ENCODE peak calls at places on chromosomes 3 and 15, in four cellular contexts. One of them, this sample, is unnamed.

GRCh38 chr3:60708191-60708975 is 542.9 kb downstream of the FHIT start:
- DNase-seq in stomach: no peak
- DNase-seq in choroid plexus epithelial cell: peak; percentile 83
- DNase-seq in colonic mucosa: no peak
- DNase-seq in this sample: peak; percentile 41

GRCh38 chr15:55224892-55225291 is 28.2 kb upstream of the RSL24D1 start:
- DNase-seq in choroid plexus epithelial cell: peak; percentile 39
- DNase-seq in colonic mucosa: no peak
- DNase-seq in stomach: no peak
- DNase-seq in this sample: peak; percentile 26

GRCh38 chr3:4416961-4417360 is 50.1 kb downstream of the SUMF1 start:
- DNase-seq in stomach: no peak
- DNase-seq in colonic mucosa: no peak
- DNase-seq in choroid plexus epithelial cell: peak; percentile 89
- DNase-seq in this sample: peak; percentile 97

GRCh38 chr3:153080778-153081240 is 81.2 kb upstream of the RAP2B start:
- DNase-seq in colonic mucosa: no peak
- DNase-seq in stomach: no peak
- DNase-seq in choroid plexus epithelial cell: no peak
- DNase-seq in this sample: no peak

GRCh38 chr3:15506571-15506970 is 14.9 kb downstream of the COLQ start:
- DNase-seq in choroid plexus epithelial cell: no peak
- DNase-seq in stomach: no peak
- DNase-seq in colonic mucosa: no peak
- DNase-seq in this sample: no peak

GRCh38 chr15:66703540-66703941 is 1.5 kb downstream of the SMAD6 start:
- DNase-seq in colonic mucosa: peak; percentile 36
- DNase-seq in choroid plexus epithelial cell: peak; percentile 66
- DNase-seq in stomach: peak; percentile 52
- DNase-seq in this sample: peak; percentile 48

GRCh38 chr3:78901544-78901943 is 866.3 kb downstream of the ROBO1 start:
- DNase-seq in colonic mucosa: no peak
- DNase-seq in choroid plexus epithelial cell: no peak
- DNase-seq in stomach: no peak
- DNase-seq in this sample: no peak

GRCh38 chr3:169091196-169091595 is 572.3 kb downstream of the MECOM start:
- DNase-seq in colonic mucosa: no peak
- DNase-seq in choroid plexus epithelial cell: peak; percentile 87
- DNase-seq in stomach: no peak
- DNase-seq in this sample: peak; percentile 76

GRCh38 chr3:40108643-40109042 is 200.9 kb upstream of the EIF1B start:
- DNase-seq in colonic mucosa: no peak
- DNase-seq in choroid plexus epithelial cell: no peak
- DNase-seq in stomach: no peak
- DNase-seq in this sample: no peak

GRCh38 chr3:40104441-40104840 is 205.1 kb upstream of the EIF1B start:
- DNase-seq in colonic mucosa: no peak
- DNase-seq in choroid plexus epithelial cell: no peak
- DNase-seq in stomach: no peak
- DNase-seq in this sample: no peak

DNA sequence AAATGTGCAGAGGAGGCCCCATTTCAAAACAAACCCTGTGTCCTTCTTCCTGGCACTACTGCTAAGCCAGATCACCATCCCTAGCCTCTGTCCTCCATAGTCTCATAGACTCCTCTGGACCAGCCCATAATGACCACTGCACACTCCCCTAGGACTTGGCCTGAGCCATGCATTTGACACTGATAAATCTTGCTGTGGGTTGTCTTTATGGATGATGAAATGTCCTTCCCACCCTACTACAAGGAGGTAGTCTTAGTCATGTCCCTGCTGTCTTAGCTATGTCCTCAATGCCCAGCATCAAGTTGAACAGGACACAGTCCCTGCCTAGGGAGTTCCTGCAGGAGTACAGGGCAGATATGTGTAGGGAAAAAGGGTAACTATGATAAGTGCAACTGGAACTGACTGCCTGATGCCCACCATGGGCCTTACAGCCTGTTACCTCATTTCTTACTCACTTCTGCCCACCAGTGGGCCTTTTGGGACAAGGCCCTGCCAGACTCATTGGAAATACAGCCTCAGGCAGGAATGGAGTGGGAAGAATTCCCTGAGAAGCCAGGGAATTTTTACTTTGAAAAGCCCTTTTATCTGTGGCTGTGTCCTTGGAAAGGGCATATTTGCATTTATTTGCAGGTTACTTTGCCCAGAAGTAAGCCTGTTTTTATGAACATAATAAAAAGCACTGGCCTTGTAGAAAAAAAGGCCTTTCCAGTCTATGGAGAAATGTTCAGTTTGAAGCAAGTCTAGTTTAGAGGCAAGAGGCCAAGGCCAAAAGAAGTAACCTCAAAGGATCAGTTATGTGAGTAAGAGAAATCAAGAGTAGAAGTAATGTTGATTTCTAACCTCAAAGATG is 199.6 kb upstream of the EIF1B start:
- DNase-seq in stomach: no peak
- DNase-seq in choroid plexus epithelial cell: no peak
- DNase-seq in colonic mucosa: no peak
- DNase-seq in this sample: peak; percentile 19
- TF ChIP-seq CTCF in stomach: no peak
- TF ChIP-seq CTCF in choroid plexus epithelial cell: peak; percentile 19
- TF ChIP-seq CTCF in colonic mucosa: no peak
- TF ChIP-seq CTCF in this sample: peak; percentile 25

GRCh38 chr3:141456328-141456689 is 30.5 kb upstream of the RASA2 start:
- DNase-seq in choroid plexus epithelial cell: peak; percentile 81
- DNase-seq in stomach: no peak
- DNase-seq in colonic mucosa: no peak
- DNase-seq in this sample: peak; percentile 70
- H3K4me3 ChIP-seq in choroid plexus epithelial cell: no peak overlapping the region
- H3K4me3 ChIP-seq in stomach: no peak overlapping the region
- H3K4me3 ChIP-seq in colonic mucosa: no peak overlapping the region
- H3K4me3 ChIP-seq in this sample: no peak overlapping the region

DNA sequence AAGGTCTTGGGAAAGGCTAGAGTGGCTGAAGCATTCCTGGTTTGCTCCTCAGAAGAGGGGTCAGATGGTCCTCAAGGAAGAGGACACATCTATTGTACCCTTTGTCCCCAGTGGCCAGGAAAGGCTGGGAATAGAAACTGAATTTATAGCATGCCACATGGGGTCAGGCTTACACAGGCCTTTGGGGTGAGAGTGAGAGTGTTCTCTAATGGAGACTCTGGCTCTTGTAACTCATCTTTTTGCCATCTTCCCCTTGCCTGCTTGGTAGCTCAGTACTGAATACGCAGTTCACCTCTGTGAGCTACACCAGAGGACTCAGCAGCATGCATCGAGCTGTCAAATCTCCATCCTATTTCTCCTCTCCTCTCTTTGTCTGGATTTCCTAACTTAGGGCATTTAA is 87.5 kb downstream of the ATP2B2 start:
- DNase-seq in stomach: no peak
- DNase-seq in colonic mucosa: no peak
- DNase-seq in choroid plexus epithelial cell: peak; percentile 44
- DNase-seq in this sample: peak; percentile 27
- TF ChIP-seq CTCF in stomach: no peak
- TF ChIP-seq CTCF in colonic mucosa: no peak
- TF ChIP-seq CTCF in choroid plexus epithelial cell: peak; percentile 45
- TF ChIP-seq CTCF in this sample: peak; percentile 11

GRCh38 chr3:126082334-126083137 is 1.4 kb downstream of the SLC41A3 start:
- DNase-seq in colonic mucosa: no peak
- DNase-seq in choroid plexus epithelial cell: no peak
- DNase-seq in stomach: no peak
- DNase-seq in this sample: no peak
- H3K4me3 ChIP-seq in colonic mucosa: no peak overlapping the region
- H3K4me3 ChIP-seq in choroid plexus epithelial cell: peak overlapping the region; percentile 67
- H3K4me3 ChIP-seq in stomach: peak overlapping the region; percentile 67
- H3K4me3 ChIP-seq in this sample: no peak overlapping the region

GRCh38 chr3:65785065-65785645 is 253.6 kb downstream of the MAGI1 start:
- DNase-seq in colonic mucosa: no peak
- DNase-seq in choroid plexus epithelial cell: peak; percentile 87
- DNase-seq in stomach: no peak
- DNase-seq in this sample: peak; percentile 84
- TF ChIP-seq CTCF in colonic mucosa: peak; percentile 72
- TF ChIP-seq CTCF in choroid plexus epithelial cell: peak; percentile 64
- TF ChIP-seq CTCF in stomach: peak; percentile 47
- TF ChIP-seq CTCF in this sample: peak; percentile 56

GRCh38 chr3:128113817-128114794 is 9.5 kb downstream of the RUVBL1 start:
- DNase-seq in stomach: no peak
- DNase-seq in colonic mucosa: no peak
- DNase-seq in choroid plexus epithelial cell: no peak
- DNase-seq in this sample: no peak
- H3K4me3 ChIP-seq in stomach: no peak overlapping the region
- H3K4me3 ChIP-seq in colonic mucosa: no peak overlapping the region
- H3K4me3 ChIP-seq in choroid plexus epithelial cell: no peak overlapping the region
- H3K4me3 ChIP-seq in this sample: no peak overlapping the region

DNA sequence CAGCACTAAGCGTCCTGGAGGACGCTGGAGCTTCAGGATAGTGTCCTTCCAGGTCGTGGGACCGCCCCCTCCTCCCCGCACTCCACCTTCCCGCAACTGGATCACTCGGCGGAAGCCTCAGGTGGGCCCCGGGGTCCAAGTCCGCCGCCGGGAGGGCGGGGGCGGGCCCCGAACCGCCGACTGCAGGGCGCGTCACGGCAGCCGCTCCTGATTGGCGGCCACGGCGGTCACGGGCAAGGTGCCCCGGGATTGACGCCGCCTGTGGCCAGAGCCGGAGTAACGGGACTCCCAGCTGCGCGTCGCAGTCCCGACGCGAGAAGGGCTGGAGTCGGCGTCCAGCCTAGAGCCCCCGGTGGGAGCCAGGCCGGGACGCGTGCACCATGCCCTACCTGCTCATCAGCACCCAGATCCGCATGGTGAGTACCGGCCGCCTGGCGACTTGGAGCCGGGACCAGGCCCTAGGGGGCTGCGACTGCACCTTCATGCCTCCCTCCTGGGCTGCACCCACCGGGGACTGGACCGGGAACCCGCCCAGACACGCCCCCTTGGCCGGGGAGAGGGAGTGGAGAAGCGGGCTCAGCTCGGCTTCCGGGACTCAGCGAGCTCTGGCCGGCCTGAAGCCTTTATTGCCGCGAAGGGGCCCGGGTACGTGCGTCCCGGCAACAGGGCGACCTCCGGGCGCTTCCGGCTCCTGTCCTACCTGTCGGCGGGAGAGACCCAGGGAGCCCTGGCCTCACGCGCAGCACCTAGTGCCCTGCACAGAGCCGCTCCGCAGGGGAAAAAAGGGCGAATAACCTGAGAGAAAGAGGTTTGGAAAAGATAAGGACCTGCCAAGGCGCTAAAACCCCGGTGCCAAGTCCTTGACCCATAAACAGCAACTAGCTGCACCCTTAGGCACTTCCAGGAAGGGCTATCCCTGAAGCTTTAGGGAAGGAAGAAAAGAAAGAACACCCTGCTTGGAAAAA is at the start of gene GCHFR:
- DNase-seq in stomach: peak; percentile 81
- DNase-seq in colonic mucosa: peak; percentile 88
- DNase-seq in choroid plexus epithelial cell: peak; percentile 62
- DNase-seq in this sample: peak; percentile 74
- TF ChIP-seq CTCF in stomach: no peak
- TF ChIP-seq CTCF in colonic mucosa: peak; percentile 40
- TF ChIP-seq CTCF in choroid plexus epithelial cell: peak; percentile 22
- TF ChIP-seq CTCF in this sample: peak; percentile 14

DNA sequence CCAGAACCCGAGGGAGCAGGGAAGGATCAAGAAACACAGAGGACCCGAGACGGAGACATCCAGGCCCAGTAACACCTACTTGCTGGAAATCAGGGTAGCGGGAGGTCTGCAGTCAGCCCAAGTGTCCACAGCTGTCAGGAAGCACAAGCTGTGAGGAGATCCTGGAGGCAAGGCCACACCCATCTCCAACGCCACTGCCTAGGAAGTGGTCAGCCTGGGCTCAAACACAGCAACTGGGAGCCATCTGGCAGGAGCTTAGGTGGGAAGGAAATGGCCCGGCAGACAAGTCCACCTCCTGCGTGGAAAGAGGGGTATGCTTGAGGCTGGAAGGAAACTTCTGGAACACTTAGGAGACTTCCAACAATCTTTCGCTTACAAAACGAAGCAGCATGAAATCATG is 407.1 kb downstream of the VPS13C start:
- DNase-seq in stomach: peak; percentile 27
- DNase-seq in colonic mucosa: no peak
- DNase-seq in choroid plexus epithelial cell: peak; percentile 59
- DNase-seq in this sample: no peak
- H3K4me3 ChIP-seq in stomach: no peak overlapping the region
- H3K4me3 ChIP-seq in colonic mucosa: no peak overlapping the region
- H3K4me3 ChIP-seq in choroid plexus epithelial cell: no peak overlapping the region
- H3K4me3 ChIP-seq in this sample: no peak overlapping the region